ENCODE peak calls at places on chromosomes 7 and 10, in seven cellular contexts. H is HCT116, Q is H1, C is SK-N-SH, X is K562, T is NT2/D1, V is GM12878. S is an unnamed sample.

GRCh38 chr10:109886037-109886787 is 37.1 kb downstream of the XPNPEP1 start:
- DNase-seq in H (no peak), Q (no peak), C (no peak), X (no peak), T (no peak), V (no peak), S (no peak)

GRCh38 chr10:119233123-119233820 is 25.9 kb downstream of the GRK5 start:
- DNase-seq in H (no peak), Q (no peak), C (no peak), X (no peak), T (no peak), V (no peak), S (no peak)

GRCh38 chr7:141789917-141790316 is at the start of gene TAS2R5:
- DNase-seq in H (no peak), Q (no peak), C (no peak), X (no peak), T (no peak), V (no peak), S (no peak)

GRCh38 chr7:151404216-151405011 is 5.4 kb downstream of the WDR86 start:
- DNase-seq in H (peak; percentile 19), Q (no peak), C (peak; percentile 46), X (peak; percentile 85), T (no peak), V (no peak), S (no peak)

GRCh38 chr7:70600993-70601392 is 531.0 kb upstream of the GALNT17 start:
- DNase-seq in H (no peak), Q (no peak), C (no peak), X (no peak), T (no peak), V (no peak), S (no peak)

GRCh38 chr10:84353052-84353803 is 24.8 kb downstream of the CCSER2 start:
- DNase-seq in H (no peak), Q (no peak), C (no peak), X (no peak), T (no peak), V (no peak), S (no peak)

GRCh38 chr10:73225518-73225917 is 21.5 kb downstream of the DNAJC9 start:
- DNase-seq in H (no peak), Q (no peak), C (no peak), X (no peak), T (no peak), V (no peak), S (no peak)

GRCh38 chr10:107091126-107091525 is 73.4 kb downstream of the SORCS1 start:
- DNase-seq in H (no peak), Q (no peak), C (no peak), X (no peak), T (no peak), V (no peak), S (no peak)

GRCh38 chr10:86649471-86650150 is 4.7 kb upstream of the OPN4 start:
- DNase-seq in H (no peak), Q (peak; percentile 47), C (peak; percentile 44), X (no peak), T (no peak), V (no peak), S (no peak)

GRCh38 chr7:158963780-158964222 is 107.4 kb downstream of the DYNC2I1 start:
- DNase-seq in H (no peak), Q (no peak), C (no peak), X (no peak), T (no peak), V (no peak), S (peak; percentile 76)

GRCh38 chr10:29798876-29799690 is 164.3 kb upstream of the SVIL start:
- DNase-seq in H (no peak), Q (no peak), C (no peak), X (no peak), T (no peak), V (no peak), S (no peak)

GRCh38 chr7:42502022-42502421 is 265.0 kb upstream of the GLI3 start:
- DNase-seq in H (no peak), Q (no peak), C (no peak), X (no peak), T (no peak), V (no peak), S (no peak)

GRCh38 chr10:84424731-84425165 is 96.4 kb downstream of the CCSER2 start:
- DNase-seq in H (peak; percentile 36), Q (no peak), C (peak; percentile 19), X (no peak), T (peak; percentile 6), V (peak; percentile 2), S (peak; percentile 54)

GRCh38 chr7:150973571-150974451 is 4.3 kb downstream of the KCNH2 start:
- DNase-seq in H (no peak), Q (no peak), C (no peak), X (no peak), T (no peak), V (no peak), S (no peak)

GRCh38 chr7:131538071-131538790 is 18.2 kb downstream of the PODXL start:
- DNase-seq in H (peak; percentile 72), Q (no peak), C (no peak), X (no peak), T (no peak), V (no peak), S (no peak)

GRCh38 chr10:11242443-11243386 is 225.0 kb downstream of the CELF2 start:
- DNase-seq in H (no peak), Q (no peak), C (no peak), X (no peak), T (no peak), V (peak; percentile 90), S (no peak)

GRCh38 chr10:14200645-14201534 is 129.8 kb downstream of the FRMD4A start:
- DNase-seq in H (no peak), Q (peak; percentile 92), C (peak; percentile 26), X (peak; percentile 33), T (peak; percentile 36), V (no peak), S (no peak)

GRCh38 chr7:98168181-98168903 is 42.9 kb upstream of the BHLHA15 start:
- DNase-seq in H (peak; percentile 67), Q (peak; percentile 78), C (peak; percentile 91), X (peak; percentile 82), T (peak; percentile 73), V (peak; percentile 16), S (peak; percentile 66)

GRCh38 chr10:71512794-71513379 is 116.2 kb downstream of the CDH23 start:
- DNase-seq in H (peak; percentile 6), Q (no peak), C (peak; percentile 57), X (no peak), T (no peak), V (no peak), S (peak; percentile 33)

GRCh38 chr10:1124796-1125195 is 68.6 kb downstream of the WDR37 start:
- DNase-seq in H (no peak), Q (no peak), C (no peak), X (no peak), T (no peak), V (no peak), S (no peak)

GRCh38 chr10:49309691-49310371 is 10.9 kb downstream of the C10orf71 start:
- DNase-seq in H (no peak), Q (no peak), C (no peak), X (no peak), T (no peak), V (peak; percentile 41), S (no peak)

GRCh38 chr7:105971867-105972266 is 8.8 kb downstream of the CDHR3 start:
- DNase-seq in H (no peak), Q (no peak), C (no peak), X (no peak), T (no peak), V (no peak), S (no peak)

GRCh38 chr10:110311357-110311949 is 6.7 kb upstream of the SMNDC1 start:
- DNase-seq in H (peak; percentile 80), Q (no peak), C (peak; percentile 64), X (no peak), T (peak; percentile 22), V (peak; percentile 47), S (peak; percentile 42)

GRCh38 chr7:157949711-157950110 is 612.9 kb downstream of the DNAJB6 start:
- DNase-seq in H (peak; percentile 33), Q (no peak), C (no peak), X (no peak), T (no peak), V (no peak), S (no peak)

GRCh38 chr7:6559896-6560295 is 8.6 kb upstream of the GRID2IP start:
- DNase-seq in H (no peak), Q (no peak), C (no peak), X (no peak), T (no peak), V (no peak), S (no peak)

GRCh38 chr7:35482231-35482630 is 212.7 kb downstream of the HERPUD2 start:
- DNase-seq in H (no peak), Q (no peak), C (no peak), X (no peak), T (no peak), V (no peak), S (no peak)

GRCh38 chr7:118449797-118450196 is 225.3 kb downstream of the ANKRD7 start:
- DNase-seq in H (no peak), Q (no peak), C (no peak), X (no peak), T (no peak), V (no peak), S (no peak)

GRCh38 chr10:114520453-114520852 is 116.2 kb upstream of the AFAP1L2 start:
- DNase-seq in H (peak; percentile 73), Q (no peak), C (no peak), X (no peak), T (no peak), V (no peak), S (peak; percentile 80)

GRCh38 chr10:88966785-88967184 is 14.2 kb upstream of the ACTA2 start:
- DNase-seq in H (no peak), Q (no peak), C (no peak), X (no peak), T (no peak), V (no peak), S (no peak)
- TF ChIP-seq YY1 in H (no peak), Q (no peak), C (no peak), X (no peak), T (no peak), V (no peak), S (no peak)

GRCh38 chr10:69807122-69807521 is 5.4 kb downstream of the COL13A1 start:
- DNase-seq in H (peak; percentile 45), Q (no peak), C (no peak), X (no peak), T (no peak), V (no peak), S (no peak)
- TF ChIP-seq YY1 in H (no peak), Q (no peak), C (no peak), X (no peak), T (no peak), V (no peak), S (no peak)

DNA sequence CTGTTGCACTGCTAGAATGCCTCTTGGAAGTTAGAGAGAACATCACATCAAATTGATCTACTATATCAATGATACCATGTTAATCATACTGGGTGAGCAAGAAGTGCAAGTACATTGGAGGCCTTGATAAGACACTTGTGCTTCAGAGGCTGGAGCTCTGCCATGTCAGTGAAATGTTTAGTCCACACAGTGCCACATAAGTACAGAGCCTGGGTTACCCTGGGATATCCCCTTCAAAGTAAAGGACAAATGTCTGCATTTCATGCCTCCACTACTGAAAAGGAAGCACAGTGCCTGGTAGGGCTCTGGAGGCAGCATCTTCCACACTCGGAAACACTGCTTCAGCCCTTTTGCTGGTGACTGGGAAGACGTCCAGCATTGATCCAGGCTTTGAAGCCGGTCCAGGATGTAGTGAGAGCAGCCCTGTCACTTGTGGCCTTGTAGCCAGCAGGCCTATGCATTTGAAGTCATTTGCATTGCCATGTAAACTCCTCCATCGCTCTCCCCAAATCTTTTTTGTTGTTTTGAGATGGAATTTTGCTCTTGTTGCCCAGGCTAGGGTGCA is 15.7 kb upstream of the STN1 start:
- DNase-seq in H (no peak), Q (no peak), C (no peak), X (no peak), T (no peak), V (no peak), S (no peak)
- TF ChIP-seq YY1 in H (no peak), Q (no peak), C (no peak), X (no peak), T (no peak), V (no peak), S (no peak)

GRCh38 chr7:130140551-130141160 is 64.5 kb downstream of the TMEM209 start:
- DNase-seq in H (no peak), Q (peak; percentile 66), C (no peak), X (no peak), T (no peak), V (no peak), S (no peak)
- TF ChIP-seq YY1 in H (no peak), Q (no peak), C (no peak), X (no peak), T (no peak), V (no peak), S (no peak)